ENCODE peak calls at places on chromosomes 5 and 9, in ten cellular contexts. E, Z, B, W, K, F, V, A, J and G are unnamed samples.
A peak's percentile ranks its signal among the peaks of the same experiment; 100 is the strongest.

GRCh38 chr5:152529456-152529855 is 124.4 kb upstream of the NMUR2 start:
- DNase-seq in A (no peak), V (no peak), E (no peak), B (no peak), W (no peak), J (no peak), K (no peak), Z (no peak), F (no peak), G (no peak)

GRCh38 chr5:151523335-151523734 is 67.8 kb downstream of the FAT2 start:
- DNase-seq in B (no peak), K (no peak), E (no peak), A (peak; percentile 56), J (no peak), F (no peak), W (no peak), V (no peak), Z (peak; percentile 78), G (no peak)

GRCh38 chr9:2859776-2860379 is 16.0 kb upstream of the PUM3 start:
- DNase-seq in K (peak; percentile 72), Z (peak; percentile 56), J (no peak), A (peak; percentile 79), F (peak; percentile 22), V (no peak), B (no peak), W (no peak), E (no peak), G (peak; percentile 4)

GRCh38 chr5:127934791-127935256 is 148.7 kb upstream of the SLC12A2 start:
- DNase-seq in J (no peak), A (peak; percentile 91), K (no peak), V (no peak), E (peak; percentile 97), W (no peak), F (no peak), Z (peak; percentile 29), B (no peak), G (peak; percentile 45)

GRCh38 chr9:95100071-95100627 is 217.4 kb downstream of the FANCC start:
- DNase-seq in J (no peak), B (no peak), Z (peak; percentile 65), F (no peak), K (no peak), V (no peak), E (no peak), W (no peak), A (no peak), G (no peak)

GRCh38 chr5:134063421-134063820 is 51.1 kb upstream of the TCF7 start:
- DNase-seq in F (no peak), A (no peak), K (no peak), J (no peak), Z (no peak), B (no peak), V (no peak), W (no peak), E (no peak), G (no peak)

GRCh38 chr9:116479145-116479544 is 208.0 kb upstream of the TRIM32 start:
- DNase-seq in J (no peak), A (no peak), E (no peak), V (no peak), K (no peak), W (no peak), F (no peak), Z (no peak), B (no peak), G (no peak)

GRCh38 chr9:87381050-87381711 is 116.5 kb upstream of the DAPK1 start:
- DNase-seq in V (no peak), K (no peak), W (no peak), E (no peak), J (no peak), F (no peak), Z (no peak), A (no peak), B (peak; percentile 80), G (no peak)

GRCh38 chr9:76629205-76629990 is 134.8 kb upstream of the PCA3 start:
- DNase-seq in F (no peak), V (no peak), W (no peak), K (no peak), Z (no peak), E (no peak), A (no peak), B (no peak), J (no peak), G (no peak)

GRCh38 chr9:81268048-81268447 is 421.3 kb downstream of the TLE1 start:
- DNase-seq in E (no peak), V (no peak), Z (peak; percentile 6), A (peak; percentile 6), J (no peak), F (no peak), K (no peak), B (no peak), W (no peak), G (no peak)

GRCh38 chr9:10371824-10372223 is 241.0 kb downstream of the PTPRD start:
- DNase-seq in E (no peak), B (no peak), W (no peak), V (no peak), K (no peak), A (no peak), Z (no peak), F (no peak), J (no peak), G (no peak)

GRCh38 chr9:121699271-121700164 is 48.1 kb downstream of the DAB2IP start:
- DNase-seq in K (peak; percentile 93), V (peak; percentile 6), F (peak; percentile 42), J (no peak), E (no peak), W (no peak), A (peak; percentile 88), Z (peak; percentile 70), B (no peak), G (no peak)

GRCh38 chr9:18910858-18911257 is 122.2 kb downstream of the SAXO1 start:
- DNase-seq in K (no peak), A (no peak), E (no peak), Z (no peak), J (no peak), W (no peak), F (no peak), V (no peak), B (no peak), G (no peak)

GRCh38 chr9:132008871-132009812 is 70.5 kb downstream of the MED27 start:
- DNase-seq in E (no peak), Z (no peak), W (no peak), F (no peak), V (no peak), A (peak; percentile 25), B (no peak), K (no peak), J (no peak), G (no peak)

GRCh38 chr5:108074626-108075025 is 307.3 kb downstream of the FBXL17 start:
- DNase-seq in W (no peak), A (no peak), J (no peak), F (no peak), K (no peak), B (no peak), Z (no peak), E (no peak), V (no peak), G (no peak)

GRCh38 chr5:36298546-36298945 is 3.2 kb downstream of the RANBP3L start:
- DNase-seq in V (no peak), K (no peak), J (no peak), B (peak; percentile 65), Z (no peak), E (no peak), F (no peak), A (no peak), W (no peak), G (no peak)